ENCODE peak calls at places on chromosome 14, in five cellular contexts. L, G, H, W and M are unnamed samples.

GRCh38 chr14:76918176-76918750 is 92.1 kb downstream of the LRRC74A start:
- DNase-seq in G (peak; percentile 94), H (peak; percentile 88), L (no peak), W (no peak), M (peak; percentile 95)

GRCh38 chr14:73457935-73458218 is 469 bp downstream of the NUMB start:
- DNase-seq in W (no peak), G (no peak), H (no peak), L (no peak), M (no peak)

GRCh38 chr14:95231966-95232365 is 74.6 kb upstream of the DICER1 start:
- DNase-seq in L (no peak), G (no peak), H (peak; percentile 44), W (no peak), M (no peak)

GRCh38 chr14:59275668-59276067 is 87.2 kb downstream of the DAAM1 start:
- DNase-seq in L (peak; percentile 53), W (no peak), H (no peak), G (no peak), M (no peak)

GRCh38 chr14:105255021-105255507 is 6.7 kb downstream of the BTBD6 start:
- DNase-seq in H (no peak), L (no peak), W (no peak), G (no peak), M (no peak)

GRCh38 chr14:56341766-56342418 is 223.7 kb downstream of the PELI2 start:
- DNase-seq in H (no peak), L (no peak), W (no peak), G (no peak), M (no peak)

GRCh38 chr14:64410084-64410774 is 22.1 kb downstream of the MTHFD1 start:
- DNase-seq in W (no peak), H (no peak), L (peak; percentile 72), G (no peak), M (no peak)

GRCh38 chr14:36520601-36521525 is 831 bp upstream of the NKX2-1 start:
- DNase-seq in L (peak; percentile 57), H (peak; percentile 76), W (no peak), G (no peak), M (peak; percentile 57)

GRCh38 chr14:94081386-94081820 is 293 bp downstream of the IFI27L1 start:
- DNase-seq in L (no peak), G (no peak), W (no peak), H (no peak), M (no peak)

GRCh38 chr14:104657114-104657524 is 32.3 kb upstream of the INF2 start:
- DNase-seq in H (peak; percentile 92), W (no peak), G (no peak), L (no peak), M (no peak)

GRCh38 chr14:26856832-26857508 is 259.1 kb upstream of the NOVA1 start:
- DNase-seq in W (no peak), G (no peak), L (no peak), H (no peak), M (no peak)

GRCh38 chr14:91243098-91243483 is 1.4 kb downstream of the GPR68 start:
- DNase-seq in H (no peak), L (no peak), G (no peak), W (no peak), M (no peak)
- TF ChIP-seq POLR2A in H (no peak), L (no peak), G (no peak), W (no peak), M (no peak)

DNA sequence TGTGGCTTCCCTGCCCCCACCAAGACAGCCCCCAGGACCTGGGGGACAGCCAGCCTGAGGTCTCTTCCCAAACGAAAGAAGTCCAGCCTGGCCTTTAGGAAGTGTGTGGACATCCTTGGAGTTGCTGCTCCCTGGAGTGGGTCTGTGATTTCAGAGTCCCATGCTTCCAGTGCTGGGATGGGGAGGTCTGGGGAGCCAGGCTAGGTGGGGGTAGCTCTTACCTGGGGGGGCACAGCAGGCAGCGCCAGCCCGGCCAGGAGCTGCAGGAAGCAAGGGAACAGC is 509 bp downstream of the PGF start:
- DNase-seq in L (no peak), H (no peak), W (no peak), G (no peak), M (no peak)
- H3K4me1 ChIP-seq in L (peaks cover 11% of the 10 kb centered on the region), H (peaks cover 37% of the 10 kb centered on the region), W (peaks cover 50% of the 10 kb centered on the region), G (peaks cover 17% of the 10 kb centered on the region), M (peaks cover 55% of the 10 kb centered on the region)

GRCh38 chr14:45811155-45811554 is 558.2 kb upstream of the MIS18BP1 start:
- DNase-seq in G (no peak), H (no peak), W (no peak), L (no peak), M (no peak)

GRCh38 chr14:45807187-45807586 is 554.2 kb upstream of the MIS18BP1 start:
- DNase-seq in H (no peak), W (no peak), L (no peak), G (no peak), M (no peak)

GRCh38 chr14:45810152-45810872 is 557.3 kb upstream of the MIS18BP1 start:
- DNase-seq in G (no peak), W (no peak), L (no peak), H (no peak), M (no peak)
- TF ChIP-seq CTCF in G (no peak), W (no peak), L (no peak), H (no peak), M (peak; percentile 23)

GRCh38 chr14:100346306-100347091 is 23.4 kb downstream of the SLC25A47 start:
- DNase-seq in W (no peak), G (no peak), L (no peak), H (no peak), M (no peak)
- TF ChIP-seq POLR2A in W (no peak), G (no peak), L (no peak), H (no peak), M (no peak)

DNA sequence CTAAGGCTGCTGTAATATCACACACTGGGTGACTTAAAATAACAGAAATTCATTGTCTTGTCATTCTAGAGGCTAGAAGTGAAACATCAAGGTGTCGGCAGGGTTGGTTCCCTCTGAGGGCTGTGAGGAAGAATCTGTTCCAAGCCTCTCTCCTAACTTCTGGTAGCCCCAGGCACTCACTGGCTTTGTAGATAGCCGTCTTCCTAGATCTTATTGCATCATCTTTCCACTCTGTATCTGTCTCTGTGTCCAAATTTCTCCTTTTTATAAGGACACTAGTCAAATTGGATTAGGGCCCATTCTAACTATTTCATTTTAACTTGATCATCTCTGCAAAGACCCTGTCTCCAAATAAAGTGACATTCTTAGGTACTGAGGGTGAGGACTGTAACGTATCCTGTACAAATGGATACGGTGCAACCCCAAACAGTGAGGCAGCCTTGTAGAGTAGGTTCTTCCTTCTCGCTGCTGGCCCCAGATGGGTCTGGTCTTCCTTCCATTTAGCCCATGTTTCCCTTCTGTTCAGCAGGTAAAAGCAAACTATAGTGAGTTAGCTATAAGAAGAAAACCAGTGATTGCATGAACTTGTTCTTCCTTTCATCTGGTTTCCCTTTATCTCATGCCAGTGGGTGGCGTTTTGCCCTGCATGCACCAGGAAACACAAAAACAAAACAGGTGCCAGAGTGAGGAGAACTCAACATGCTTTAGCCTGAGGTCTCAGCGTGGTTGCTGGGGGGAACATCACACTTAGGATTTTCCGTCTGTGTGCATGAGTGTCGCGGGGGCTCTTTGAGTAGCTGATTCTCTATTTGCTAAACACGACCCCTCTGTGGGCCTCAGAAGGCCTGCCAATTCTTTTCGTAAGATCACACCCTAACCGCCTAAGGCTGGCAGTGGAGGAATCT is 19.5 kb downstream of the TTC9 start:
- DNase-seq in G (no peak), H (no peak), L (no peak), W (no peak), M (no peak)
- H3K4me1 ChIP-seq in G (no peaks in the 10 kb centered on the region), H (peaks cover 100% of the 10 kb centered on the region), L (peaks cover 22% of the 10 kb centered on the region), W (peaks cover 66% of the 10 kb centered on the region), M (peaks cover 10% of the 10 kb centered on the region)

GRCh38 chr14:53338192-53338591 is 185.1 kb upstream of the DDHD1 start:
- DNase-seq in W (no peak), H (no peak), L (no peak), G (no peak), M (no peak)

GRCh38 chr14:53333809-53334208 is 180.7 kb upstream of the DDHD1 start:
- DNase-seq in L (no peak), H (no peak), W (no peak), G (no peak), M (no peak)

GRCh38 chr14:53331921-53332320 is 178.8 kb upstream of the DDHD1 start:
- DNase-seq in L (no peak), H (no peak), W (no peak), G (no peak), M (no peak)

GRCh38 chr14:53341324-53341723 is 188.2 kb upstream of the DDHD1 start:
- DNase-seq in H (no peak), G (no peak), L (no peak), W (no peak), M (no peak)

GRCh38 chr14:53336729-53337128 is 183.6 kb upstream of the DDHD1 start:
- DNase-seq in H (no peak), L (no peak), G (no peak), W (no peak), M (no peak)
- TF ChIP-seq CTCF in H (no peak), L (no peak), G (no peak), W (no peak), M (no peak)

GRCh38 chr14:68191567-68192321 is 372.2 kb downstream of the RAD51B start:
- DNase-seq in H (no peak), G (no peak), W (no peak), L (peak; percentile 99), M (no peak)
- TF ChIP-seq POLR2A in H (no peak), G (no peak), W (no peak), L (no peak), M (no peak)

GRCh38 chr14:99166506-99166905 is 105.5 kb downstream of the BCL11B start:
- DNase-seq in H (no peak), L (no peak), G (no peak), W (no peak), M (no peak)
- H3K4me1 ChIP-seq in H (no peaks in the 10 kb centered on the region), L (no peaks in the 10 kb centered on the region), G (no peaks in the 10 kb centered on the region), W (no peaks in the 10 kb centered on the region), M (no peaks in the 10 kb centered on the region)